ENCODE peak calls at places on chromosomes 13 and 19, in seven cellular contexts. F is cardiac fibroblast; C is stimulated activated CD8-positive, alpha-beta memory T cell treated with anti-CD3 and anti-CD28 coated beads, Interleukin-12 subunit alpha, Interleukin-12 subunit beta, amount 100 ng/mL, for 4 hours; B is NCI-H1694 treated with DMSO at 0.1 percent for 48 hours; H is activated naive CD4-positive, alpha-beta T cell treated with anti-CD3 and anti-CD28 coated beads, Interleukin-2, amount 50 U/mL, for 16 hours; Y is colonic mucosa; Z is ELR. K is an unnamed sample.

GRCh38 chr13:50676602-50677001 is 166.9 kb downstream of the DLEU7 start:
- DNase-seq in F (peak), C (no peak), B (no peak), H (no peak), Y (no peak), Z (peak), K (peak)

GRCh38 chr13:110651726-110652230 is 36.4 kb downstream of the NAXD start:
- DNase-seq in F (no peak), C (no peak), B (no peak), H (no peak), Y (no peak), Z (no peak), K (no peak)

GRCh38 chr13:111486801-111487200 is 166.4 kb downstream of the TEX29 start:
- DNase-seq in F (no peak), C (no peak), B (no peak), H (no peak), Y (peak), Z (no peak), K (no peak)

GRCh38 chr19:10115392-10116084 is 4.0 kb downstream of the P2RY11 start:
- DNase-seq in F (peak), C (no peak), B (no peak), H (no peak), Y (no peak), Z (no peak), K (no peak)

GRCh38 chr13:25778302-25778701 is 273.5 kb downstream of the SHISA2 start:
- DNase-seq in F (no peak), C (no peak), B (no peak), H (no peak), Y (no peak), Z (no peak), K (no peak)

GRCh38 chr13:25018729-25019115 is 77.2 kb upstream of the PABPC3 start:
- DNase-seq in F (no peak), C (no peak), B (no peak), H (no peak), Y (peak), Z (no peak), K (peak)

GRCh38 chr19:30602661-30603322 is 230.6 kb downstream of the ZNF536 start:
- DNase-seq in F (no peak), C (no peak), B (no peak), H (no peak), Y (no peak), Z (no peak), K (no peak)

GRCh38 chr19:17616961-17617806 is 61.7 kb downstream of the COLGALT1 start:
- DNase-seq in F (peak), C (no peak), B (no peak), H (no peak), Y (no peak), Z (peak), K (peak)

GRCh38 chr13:99421758-99422555 is 79.3 kb upstream of the TM9SF2 start:
- DNase-seq in F (no peak), C (no peak), B (no peak), H (no peak), Y (no peak), Z (no peak), K (no peak)

GRCh38 chr13:39952244-39953233 is 297.1 kb downstream of the COG6 start:
- DNase-seq in F (peak), C (no peak), B (no peak), H (no peak), Y (no peak), Z (peak), K (no peak)